ENCODE peak calls at places on chromosomes 2 and 18, in four cellular contexts. H, S, M and J are unnamed samples.

GRCh38 chr2:217610411-217610814 is 392.4 kb downstream of the TNS1 start:
- DNase-seq in H (peak), S (no peak), M (no peak), J (no peak)

GRCh38 chr2:235527806-235528480 is 34.1 kb downstream of the AGAP1 start:
- DNase-seq in H (no peak), S (no peak), M (no peak), J (peak)

GRCh38 chr2:134399096-134399495 is 145.2 kb downstream of the MGAT5 start:
- DNase-seq in H (no peak), S (no peak), M (no peak), J (no peak)

GRCh38 chr2:47108638-47109372 is 46.3 kb downstream of the STPG4 start:
- DNase-seq in H (no peak), S (no peak), M (no peak), J (peak)

GRCh38 chr2:208627110-208627884 is 220.7 kb downstream of the PTH2R start:
- DNase-seq in H (no peak), S (no peak), M (no peak), J (no peak)

GRCh38 chr2:237336131-237336530 is 77.8 kb downstream of the COL6A3 start:
- DNase-seq in H (no peak), S (no peak), M (no peak), J (peak)

GRCh38 chr2:11532434-11533055 is 1.3 kb upstream of the GREB1 start:
- DNase-seq in H (no peak), S (no peak), M (no peak), J (no peak)

GRCh38 chr18:45449761-45450227 is 165.5 kb upstream of the SLC14A2 start:
- DNase-seq in H (no peak), S (no peak), M (no peak), J (no peak)

GRCh38 chr2:158486970-158487325 is 30.2 kb downstream of the PKP4 start:
- DNase-seq in H (no peak), S (no peak), M (no peak), J (no peak)

GRCh38 chr2:95331606-95332005 is 34.5 kb downstream of the KCNIP3 start:
- DNase-seq in H (no peak), S (no peak), M (no peak), J (no peak)

GRCh38 chr2:228987441-228988155 is 283.5 kb downstream of the PID1 start:
- DNase-seq in H (no peak), S (no peak), M (no peak), J (no peak)

GRCh38 chr18:44238911-44239310 is 441.8 kb upstream of the SETBP1 start:
- DNase-seq in H (no peak), S (no peak), M (no peak), J (no peak)

GRCh38 chr2:30679416-30680088 is 127.7 kb downstream of the CAPN13 start:
- DNase-seq in H (peak), S (no peak), M (no peak), J (no peak)

GRCh38 chr18:74499633-74500032 is 3.5 kb downstream of the CNDP2 start:
- DNase-seq in H (peak), S (no peak), M (peak), J (no peak)

GRCh38 chr2:196823750-196824149 is 14.6 kb upstream of the C2orf66 start:
- DNase-seq in H (no peak), S (no peak), M (no peak), J (no peak)

GRCh38 chr2:45974762-45975408 is 322.3 kb upstream of the EPAS1 start:
- DNase-seq in H (no peak), S (no peak), M (no peak), J (no peak)

GRCh38 chr2:204470621-204471196 is 74.6 kb upstream of the PARD3B start:
- DNase-seq in H (no peak), S (no peak), M (no peak), J (no peak)

GRCh38 chr2:152350155-152350679 is 15.2 kb downstream of the FMNL2 start:
- DNase-seq in H (no peak), S (no peak), M (no peak), J (no peak)

GRCh38 chr2:61853086-61853847 is 593 bp downstream of the FAM161A start:
- DNase-seq in H (no peak), S (no peak), M (peak), J (no peak)

GRCh38 chr18:22829781-22830180 is 103.3 kb upstream of the RBBP8 start:
- DNase-seq in H (no peak), S (no peak), M (no peak), J (no peak)

GRCh38 chr2:11963966-11964365 is 217.5 kb downstream of the LPIN1 start:
- DNase-seq in H (no peak), S (no peak), M (no peak), J (no peak)